ENCODE peak calls at places on chromosomes 4 and X, in seven cellular contexts. O is progenitor cell of endocrine pancreas, H is AG04450, Z is endothelial cell, A is HFFc6, N is fibroblast of the aortic adventitia, T is AG10803. K is an unnamed sample.

GRCh38 chrX:42195506-42195905 is 272.2 kb upstream of the CASK start:
- DNase-seq in O (no peak), H (no peak), Z (no peak), A (no peak), N (no peak), T (no peak), K (no peak)

GRCh38 chr4:52001616-52002015 is 18.5 kb downstream of the LRRC66 start:
- DNase-seq in O (no peak), H (no peak), Z (no peak), A (no peak), N (peak), T (no peak), K (no peak)

GRCh38 chr4:106793933-106794332 is 242.2 kb downstream of the DKK2 start:
- DNase-seq in O (no peak), H (no peak), Z (no peak), A (no peak), N (no peak), T (no peak), K (no peak)

GRCh38 chr4:57095245-57095644 is 14.9 kb downstream of the IGFBP7 start:
- DNase-seq in O (no peak), H (no peak), Z (no peak), A (no peak), N (no peak), T (no peak), K (no peak)

GRCh38 chrX:119067023-119067739 is 5.6 kb upstream of the CT47C1 start:
- DNase-seq in O (peak), H (peak), Z (peak), A (peak), N (peak), T (peak), K (no peak)

GRCh38 chrX:48086119-48086518 is 14.7 kb upstream of the ZNF630 start:
- DNase-seq in O (no peak), H (no peak), Z (no peak), A (no peak), N (no peak), T (peak), K (no peak)

GRCh38 chrX:11478036-11478435 is 184.8 kb downstream of the AMELX start:
- DNase-seq in O (no peak), H (no peak), Z (no peak), A (no peak), N (no peak), T (no peak), K (no peak)

GRCh38 chr4:89661490-89661889 is 175.5 kb downstream of the SNCA start:
- DNase-seq in O (no peak), H (no peak), Z (no peak), A (peak), N (peak), T (peak), K (no peak)

GRCh38 chrX:138191998-138192397 is 519.5 kb downstream of the FGF13 start:
- DNase-seq in O (peak), H (no peak), Z (peak), A (no peak), N (peak), T (peak), K (no peak)

GRCh38 chrX:46569621-46570020 is 3.9 kb upstream of the CHST7 start:
- DNase-seq in O (no peak), H (no peak), Z (no peak), A (no peak), N (no peak), T (no peak), K (no peak)

GRCh38 chr4:185716008-185716976 is 95.7 kb downstream of the SORBS2 start:
- DNase-seq in O (no peak), H (no peak), Z (no peak), A (no peak), N (no peak), T (no peak), K (no peak)

GRCh38 chr4:140094701-140095420 is 59.1 kb downstream of the MAML3 start:
- DNase-seq in O (no peak), H (no peak), Z (peak), A (no peak), N (no peak), T (no peak), K (no peak)

GRCh38 chr4:158374318-158374717 is 147.4 kb upstream of the RXFP1 start:
- DNase-seq in O (no peak), H (no peak), Z (no peak), A (no peak), N (no peak), T (no peak), K (no peak)

GRCh38 chr4:40283413-40283812 is 51.7 kb upstream of the CHRNA9 start:
- DNase-seq in O (no peak), H (no peak), Z (no peak), A (no peak), N (no peak), T (no peak), K (no peak)

GRCh38 chr4:67035501-67035900 is 509.8 kb downstream of the CENPC start:
- DNase-seq in O (no peak), H (no peak), Z (no peak), A (no peak), N (peak), T (no peak), K (no peak)

GRCh38 chrX:31608651-31609050 is 536.8 kb upstream of the FTHL17 start:
- DNase-seq in O (no peak), H (no peak), Z (no peak), A (no peak), N (no peak), T (no peak), K (no peak)

GRCh38 chr4:16026155-16026761 is 57.6 kb downstream of the PROM1 start:
- DNase-seq in O (no peak), H (peak), Z (peak), A (peak), N (peak), T (peak), K (no peak)

GRCh38 chrX:96753230-96753629 is 68.6 kb downstream of the DIAPH2 start:
- DNase-seq in O (no peak), H (no peak), Z (no peak), A (no peak), N (no peak), T (no peak), K (no peak)

GRCh38 chrX:367866-368265 is 18.8 kb downstream of the PPP2R3B start:
- DNase-seq in O (no peak), H (no peak), Z (no peak), A (no peak), N (no peak), T (no peak), K (no peak)

GRCh38 chrX:17878028-17878670 is 17.1 kb upstream of the RAI2 start:
- DNase-seq in O (no peak), H (no peak), Z (no peak), A (no peak), N (no peak), T (no peak), K (no peak)

GRCh38 chr4:138952405-138952804 is 63.2 kb upstream of the NOCT start:
- DNase-seq in O (no peak), H (no peak), Z (no peak), A (no peak), N (no peak), T (peak), K (no peak)

GRCh38 chr4:100935090-100935489 is 412.2 kb downstream of the PPP3CA start:
- DNase-seq in O (no peak), H (no peak), Z (no peak), A (peak), N (peak), T (no peak), K (no peak)

GRCh38 chr4:113700602-113701150 is 60.9 kb downstream of the CAMK2D start:
- DNase-seq in O (no peak), H (no peak), Z (no peak), A (no peak), N (no peak), T (no peak), K (no peak)

GRCh38 chr4:83124079-83124780 is 9.7 kb upstream of the PLAC8 start:
- DNase-seq in O (no peak), H (no peak), Z (no peak), A (peak), N (no peak), T (no peak), K (no peak)

GRCh38 chr4:144627663-144628076 is 18.3 kb upstream of the HHIP start:
- DNase-seq in O (no peak), H (no peak), Z (no peak), A (no peak), N (peak), T (no peak), K (no peak)

GRCh38 chrX:12065251-12065650 is 73.0 kb upstream of the FRMPD4 start:
- DNase-seq in O (peak), H (no peak), Z (peak), A (no peak), N (peak), T (peak), K (peak)

GRCh38 chr4:86291180-86291579 is 68.7 kb downstream of the MAPK10 start:
- DNase-seq in O (no peak), H (no peak), Z (no peak), A (no peak), N (no peak), T (no peak), K (no peak)

GRCh38 chr4:158280856-158281255 is 70.6 kb downstream of the TMEM144 start:
- DNase-seq in O (no peak), H (no peak), Z (no peak), A (no peak), N (peak), T (peak), K (no peak)

GRCh38 chr4:126915999-126916625 is 716.6 kb upstream of the INTU start:
- DNase-seq in O (no peak), H (no peak), Z (no peak), A (no peak), N (peak), T (peak), K (no peak)

DNA sequence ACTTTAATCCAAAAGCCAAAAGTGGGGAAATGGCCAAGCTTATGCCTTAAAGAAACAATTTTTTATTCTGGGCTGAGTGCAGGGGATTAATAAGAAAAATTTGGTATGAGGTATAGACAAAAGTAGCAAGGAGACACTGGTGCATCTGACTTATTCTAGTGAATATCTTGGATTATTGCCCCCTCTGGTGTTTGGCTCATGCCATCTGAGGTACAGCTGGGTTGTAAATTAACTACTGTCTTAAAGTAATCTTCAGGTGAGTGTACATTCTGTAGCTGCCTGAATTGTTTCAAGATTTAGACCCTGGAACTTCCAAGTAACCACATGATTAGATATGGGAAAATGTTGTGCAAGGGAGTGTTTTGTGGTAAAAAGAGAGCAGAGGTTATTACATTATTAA is 988.7 kb downstream of the FAM133A start:
- DNase-seq in O (no peak), H (no peak), Z (no peak), A (no peak), N (no peak), T (no peak), K (no peak)
- TF ChIP-seq CTCF in O (peak), H (no peak), Z (no peak), A (no peak), N (no peak), T (no peak), K (no peak)

DNA sequence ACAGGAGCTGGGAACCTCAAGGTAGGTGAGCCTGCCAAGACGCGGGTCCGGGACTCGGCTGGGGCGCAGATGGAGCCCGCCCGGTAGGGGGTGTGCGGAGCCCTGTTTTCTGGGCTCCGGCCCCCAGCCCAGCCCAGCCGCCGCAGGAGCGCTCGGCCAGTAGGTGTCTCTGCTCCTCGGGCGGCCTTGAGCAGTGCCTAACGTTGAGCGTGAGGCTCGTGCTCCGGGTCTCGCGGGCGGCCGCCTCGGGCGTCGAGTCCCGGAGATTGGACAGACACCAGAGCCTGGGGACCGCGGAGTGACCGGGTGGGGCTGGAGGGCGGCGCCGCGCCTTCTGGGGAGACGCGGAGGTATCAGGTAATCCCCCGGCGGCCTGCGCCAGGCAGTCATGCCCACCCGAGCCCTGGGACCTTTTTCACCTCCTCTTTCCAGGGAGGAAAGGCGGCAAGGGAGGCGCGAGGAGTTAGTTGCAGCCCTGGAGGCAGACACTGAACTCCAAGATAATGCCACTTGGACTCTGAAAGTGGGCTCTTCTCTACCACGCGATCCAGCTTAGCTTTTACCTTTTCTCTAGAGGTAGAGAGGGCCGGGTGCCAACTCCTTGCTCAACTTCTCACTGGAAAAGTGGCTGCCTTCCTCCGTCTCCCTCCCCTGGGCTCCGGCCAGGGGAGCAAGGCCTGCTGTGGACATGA is 14.5 kb upstream of the FGG start:
- DNase-seq in O (peak), H (no peak), Z (peak), A (no peak), N (peak), T (peak), K (peak)
- TF ChIP-seq CTCF in O (peak), H (peak), Z (peak), A (peak), N (peak), T (peak), K (peak)

GRCh38 chr4:10198365-10198764 is 81.8 kb upstream of the WDR1 start:
- DNase-seq in O (no peak), H (no peak), Z (no peak), A (no peak), N (no peak), T (no peak), K (no peak)
- TF ChIP-seq CTCF in O (no peak), H (no peak), Z (no peak), A (no peak), N (no peak), T (no peak), K (no peak)

GRCh38 chr4:4334798-4335520 is 44.9 kb downstream of the ZBTB49 start:
- DNase-seq in O (peak), H (no peak), Z (peak), A (peak), N (peak), T (peak), K (peak)
- TF ChIP-seq CTCF in O (peak), H (peak), Z (peak), A (peak), N (peak), T (peak), K (peak)

DNA sequence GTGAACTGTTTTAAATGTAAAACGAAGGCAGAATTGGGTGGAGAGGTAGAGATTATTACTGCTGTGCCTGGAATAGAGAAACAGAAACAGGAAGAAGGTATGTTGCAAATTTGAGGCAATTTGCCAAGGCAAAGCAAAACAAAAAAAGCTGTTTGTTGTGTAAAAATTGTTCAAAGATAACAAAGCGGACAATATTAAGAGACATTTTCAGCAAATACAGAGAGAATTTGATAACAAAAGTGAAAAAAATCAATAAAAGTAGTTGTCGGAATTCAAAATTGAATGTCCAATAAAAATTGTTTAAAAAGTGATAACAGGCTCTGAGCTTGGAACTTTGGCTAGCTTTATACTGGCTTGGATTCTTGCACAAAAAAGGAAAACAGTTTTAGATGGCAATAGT is 14.4 kb upstream of the SMS start:
- DNase-seq in O (no peak), H (no peak), Z (no peak), A (no peak), N (peak), T (peak), K (no peak)
- TF ChIP-seq CTCF in O (no peak), H (no peak), Z (no peak), A (no peak), N (no peak), T (no peak), K (no peak)